ENCODE peak calls at places on chromosomes 4 and X, in eight cellular contexts. V is NCI-H774, W is GM23248, R is HuH-7, J is NCI-H1105, O is psoas muscle, A is iris pigment epithelial cell, B is heart right ventricle. X is an unnamed sample.

GRCh38 chr4:124173892-124174291 is 538.6 kb downstream of the ANKRD50 start:
- DNase-seq in V (no peak), W (peak; percentile 23), R (no peak), J (no peak), O (no peak), A (no peak), B (no peak), X (no peak)

GRCh38 chr4:16588170-16588569 is 310.3 kb downstream of the LDB2 start:
- DNase-seq in V (no peak), W (no peak), R (no peak), J (no peak), O (no peak), A (no peak), B (no peak), X (no peak)

GRCh38 chr4:57044279-57044678 is 65.6 kb downstream of the POLR2B start:
- DNase-seq in V (no peak), W (peak; percentile 64), R (no peak), J (no peak), O (no peak), A (no peak), B (no peak), X (no peak)

GRCh38 chr4:57943672-57944071 is 833.5 kb upstream of the IGFBP7 start:
- DNase-seq in V (no peak), W (no peak), R (no peak), J (no peak), O (no peak), A (peak; percentile 42), B (no peak), X (peak; percentile 21)

GRCh38 chr4:25484243-25484721 is 107.2 kb downstream of the ANAPC4 start:
- DNase-seq in V (peak; percentile 88), W (no peak), R (no peak), J (peak; percentile 1), O (no peak), A (peak; percentile 31), B (no peak), X (no peak)

GRCh38 chrX:133670394-133670793 is 255.1 kb upstream of the GPC4 start:
- DNase-seq in V (peak; percentile 36), W (peak; percentile 43), R (no peak), J (peak; percentile 5), O (no peak), A (peak; percentile 38), B (peak; percentile 5), X (peak; percentile 1)

GRCh38 chr4:48112017-48112667 is 21.9 kb downstream of the TXK start:
- DNase-seq in V (no peak), W (peak; percentile 40), R (no peak), J (no peak), O (no peak), A (peak; percentile 18), B (no peak), X (no peak)

GRCh38 chr4:163256680-163257343 is 75.6 kb downstream of the NPY1R start:
- DNase-seq in V (no peak), W (no peak), R (no peak), J (no peak), O (no peak), A (no peak), B (no peak), X (no peak)

GRCh38 chr4:153750197-153750817 is 9.5 kb downstream of the RNF175 start:
- DNase-seq in V (peak; percentile 33), W (peak; percentile 78), R (peak; percentile 67), J (peak; percentile 41), O (no peak), A (peak; percentile 76), B (peak; percentile 59), X (peak; percentile 9)

GRCh38 chrX:4277122-4277521 is 563.7 kb upstream of the PRKX start:
- DNase-seq in V (no peak), W (no peak), R (no peak), J (no peak), O (no peak), A (no peak), B (no peak), X (no peak)

GRCh38 chrX:3939967-3940610 is 226.6 kb upstream of the PRKX start:
- DNase-seq in V (peak; percentile 34), W (peak; percentile 37), R (peak; percentile 1), J (no peak), O (no peak), A (peak; percentile 14), B (no peak), X (no peak)

GRCh38 chr4:98446499-98447375 is 185.6 kb downstream of the RAP1GDS1 start:
- DNase-seq in V (no peak), W (peak; percentile 63), R (no peak), J (no peak), O (peak; percentile 50), A (peak; percentile 96), B (no peak), X (peak; percentile 74)

GRCh38 chr4:26081795-26082498 is 167.9 kb downstream of the SMIM20 start:
- DNase-seq in V (peak; percentile 32), W (peak; percentile 48), R (peak; percentile 53), J (peak; percentile 38), O (no peak), A (peak; percentile 47), B (no peak), X (peak; percentile 35)

GRCh38 chrX:131649741-131650140 is 105.9 kb downstream of the OR13H1 start:
- DNase-seq in V (no peak), W (no peak), R (no peak), J (no peak), O (no peak), A (no peak), B (no peak), X (no peak)

GRCh38 chrX:122196338-122196737 is 987.7 kb upstream of the GRIA3 start:
- DNase-seq in V (no peak), W (no peak), R (no peak), J (no peak), O (no peak), A (no peak), B (no peak), X (no peak)

GRCh38 chr4:120918788-120919187 is 3.7 kb downstream of the PRDM5 start:
- DNase-seq in V (no peak), W (peak; percentile 65), R (no peak), J (no peak), O (no peak), A (no peak), B (peak; percentile 23), X (no peak)

GRCh38 chr4:124111411-124111810 is 601.1 kb downstream of the ANKRD50 start:
- DNase-seq in V (no peak), W (no peak), R (no peak), J (no peak), O (no peak), A (no peak), B (no peak), X (no peak)

GRCh38 chr4:3285558-3286334 is 7.1 kb upstream of the RGS12 start:
- DNase-seq in V (no peak), W (peak; percentile 88), R (no peak), J (no peak), O (peak; percentile 72), A (peak; percentile 55), B (no peak), X (no peak)

GRCh38 chr4:121408-122084 is 2.8 kb upstream of the ZNF718 start:
- DNase-seq in V (no peak), W (no peak), R (no peak), J (no peak), O (no peak), A (no peak), B (no peak), X (peak; percentile 83)

GRCh38 chr4:88012652-88013051 is 5.2 kb downstream of the PKD2 start:
- DNase-seq in V (no peak), W (no peak), R (no peak), J (no peak), O (no peak), A (no peak), B (no peak), X (peak; percentile 45)

GRCh38 chr4:113003841-113004240 is 45.6 kb upstream of the ANK2 start:
- DNase-seq in V (no peak), W (peak; percentile 65), R (no peak), J (no peak), O (no peak), A (peak; percentile 6), B (no peak), X (no peak)

GRCh38 chr4:174394915-174395314 is 111.2 kb downstream of the CEP44 start:
- DNase-seq in V (no peak), W (peak; percentile 73), R (no peak), J (no peak), O (no peak), A (peak; percentile 83), B (no peak), X (no peak)

GRCh38 chrX:135327299-135327698 is 18.0 kb downstream of the ETDC start:
- DNase-seq in V (no peak), W (peak; percentile 85), R (no peak), J (no peak), O (no peak), A (peak; percentile 87), B (no peak), X (no peak)

GRCh38 chrX:10030570-10030969 is 63.4 kb downstream of the CLDN34 start:
- DNase-seq in V (no peak), W (peak; percentile 24), R (no peak), J (no peak), O (no peak), A (peak; percentile 57), B (no peak), X (no peak)

X was measured in KG1.